ENCODE peak calls at places on chromosomes 5 and 9, in four cellular contexts. One of them, this sample, is unnamed.

GRCh38 chr5:72452515-72453259 is 54.5 kb downstream of the ZNF366 start:
- DNase-seq in endothelial cell of umbilical vein: peak
- DNase-seq in SK-N-SH: no peak
- DNase-seq in HCT116: peak
- DNase-seq in this sample: no peak

GRCh38 chr9:76181020-76181641 is 213.1 kb downstream of the RFK start:
- DNase-seq in HCT116: peak
- DNase-seq in SK-N-SH: no peak
- DNase-seq in endothelial cell of umbilical vein: no peak
- DNase-seq in this sample: no peak

GRCh38 chr9:118029425-118029824 is 325.2 kb downstream of the TLR4 start:
- DNase-seq in HCT116: no peak
- DNase-seq in endothelial cell of umbilical vein: no peak
- DNase-seq in SK-N-SH: no peak
- DNase-seq in this sample: no peak

GRCh38 chr5:147452137-147452838 is 57.6 kb downstream of the DPYSL3 start:
- DNase-seq in HCT116: no peak
- DNase-seq in endothelial cell of umbilical vein: no peak
- DNase-seq in SK-N-SH: peak
- DNase-seq in this sample: no peak

GRCh38 chr5:95066048-95066447 is 218.8 kb downstream of the MCTP1 start:
- DNase-seq in SK-N-SH: no peak
- DNase-seq in HCT116: no peak
- DNase-seq in endothelial cell of umbilical vein: no peak
- DNase-seq in this sample: no peak

GRCh38 chr5:164204338-164204946 is 699.0 kb downstream of the MAT2B start:
- DNase-seq in endothelial cell of umbilical vein: peak
- DNase-seq in HCT116: no peak
- DNase-seq in SK-N-SH: no peak
- DNase-seq in this sample: no peak

GRCh38 chr5:9610344-9610743 is 19.8 kb downstream of the TAS2R1 start:
- DNase-seq in endothelial cell of umbilical vein: no peak
- DNase-seq in HCT116: no peak
- DNase-seq in SK-N-SH: no peak
- DNase-seq in this sample: no peak

GRCh38 chr5:61486476-61486875 is 154.4 kb downstream of the ZSWIM6 start:
- DNase-seq in SK-N-SH: no peak
- DNase-seq in endothelial cell of umbilical vein: no peak
- DNase-seq in HCT116: no peak
- DNase-seq in this sample: no peak

GRCh38 chr5:15807861-15808260 is 307.9 kb downstream of the FBXL7 start:
- DNase-seq in endothelial cell of umbilical vein: peak
- DNase-seq in HCT116: no peak
- DNase-seq in SK-N-SH: peak
- DNase-seq in this sample: no peak

GRCh38 chr5:163342301-163342700 is 95.1 kb upstream of the CCNG1 start:
- DNase-seq in endothelial cell of umbilical vein: no peak
- DNase-seq in HCT116: no peak
- DNase-seq in SK-N-SH: no peak
- DNase-seq in this sample: no peak

GRCh38 chr5:63170496-63170895 is 591.9 kb downstream of the LRRC70 start:
- DNase-seq in SK-N-SH: no peak
- DNase-seq in endothelial cell of umbilical vein: no peak
- DNase-seq in HCT116: no peak
- DNase-seq in this sample: no peak

GRCh38 chr5:151018846-151019245 is 1.5 kb upstream of the GPX3 start:
- DNase-seq in SK-N-SH: no peak
- DNase-seq in HCT116: no peak
- DNase-seq in endothelial cell of umbilical vein: no peak
- DNase-seq in this sample: no peak

GRCh38 chr5:4511996-4512656 is 628.0 kb upstream of the ADAMTS16 start:
- DNase-seq in SK-N-SH: peak
- DNase-seq in HCT116: no peak
- DNase-seq in endothelial cell of umbilical vein: no peak
- DNase-seq in this sample: no peak

GRCh38 chr9:132768932-132769894 is 98.9 kb downstream of the GTF3C4 start:
- DNase-seq in endothelial cell of umbilical vein: peak
- DNase-seq in HCT116: no peak
- DNase-seq in SK-N-SH: peak
- DNase-seq in this sample: no peak

GRCh38 chr9:5002811-5003210 is 17.7 kb downstream of the JAK2 start:
- DNase-seq in SK-N-SH: no peak
- DNase-seq in endothelial cell of umbilical vein: no peak
- DNase-seq in HCT116: no peak
- DNase-seq in this sample: no peak

GRCh38 chr5:36870399-36871040 is 6.0 kb upstream of the NIPBL start:
- DNase-seq in HCT116: peak
- DNase-seq in SK-N-SH: peak
- DNase-seq in endothelial cell of umbilical vein: peak
- DNase-seq in this sample: no peak

GRCh38 chr9:101353683-101354082 is 31.1 kb downstream of the BAAT start:
- DNase-seq in SK-N-SH: no peak
- DNase-seq in HCT116: no peak
- DNase-seq in endothelial cell of umbilical vein: no peak
- DNase-seq in this sample: no peak

GRCh38 chr5:157072508-157072907 is 13.6 kb upstream of the HAVCR1 start:
- DNase-seq in SK-N-SH: no peak
- DNase-seq in endothelial cell of umbilical vein: no peak
- DNase-seq in HCT116: peak
- DNase-seq in this sample: no peak

GRCh38 chr5:126394211-126394828 is 28.9 kb upstream of the GRAMD2B start:
- DNase-seq in endothelial cell of umbilical vein: no peak
- DNase-seq in HCT116: no peak
- DNase-seq in SK-N-SH: no peak
- DNase-seq in this sample: no peak

GRCh38 chr9:37944671-37945481 is 40.9 kb upstream of the SLC25A51 start:
- DNase-seq in HCT116: no peak
- DNase-seq in SK-N-SH: no peak
- DNase-seq in endothelial cell of umbilical vein: no peak
- DNase-seq in this sample: no peak

GRCh38 chr5:81391-82021 is 10.5 kb upstream of the PLEKHG4B start:
- DNase-seq in HCT116: no peak
- DNase-seq in endothelial cell of umbilical vein: no peak
- DNase-seq in SK-N-SH: no peak
- DNase-seq in this sample: no peak

GRCh38 chr9:21579209-21579608 is 97.1 kb upstream of the IFNE start:
- DNase-seq in HCT116: no peak
- DNase-seq in SK-N-SH: no peak
- DNase-seq in endothelial cell of umbilical vein: no peak
- DNase-seq in this sample: no peak
- H3K9ac ChIP-seq in HCT116: peak
- H3K9ac ChIP-seq in SK-N-SH: no peak
- H3K9ac ChIP-seq in endothelial cell of umbilical vein: no peak
- H3K9ac ChIP-seq in this sample: no peak

GRCh38 chr5:139277171-139277570 is 16.4 kb upstream of the MATR3 start:
- DNase-seq in HCT116: no peak
- DNase-seq in endothelial cell of umbilical vein: peak
- DNase-seq in SK-N-SH: no peak
- DNase-seq in this sample: no peak
- H3K4me3 ChIP-seq in HCT116: no peak
- H3K4me3 ChIP-seq in endothelial cell of umbilical vein: no peak
- H3K4me3 ChIP-seq in SK-N-SH: no peak
- H3K4me3 ChIP-seq in this sample: peak

GRCh38 chr5:59125961-59126360 is 543.1 kb downstream of the RAB3C start:
- DNase-seq in SK-N-SH: no peak
- DNase-seq in HCT116: no peak
- DNase-seq in endothelial cell of umbilical vein: no peak
- DNase-seq in this sample: no peak

GRCh38 chr5:59123595-59124561 is 541.0 kb downstream of the RAB3C start:
- DNase-seq in endothelial cell of umbilical vein: no peak
- DNase-seq in HCT116: no peak
- DNase-seq in SK-N-SH: no peak
- DNase-seq in this sample: no peak

GRCh38 chr5:59128646-59129290 is 545.9 kb downstream of the RAB3C start:
- DNase-seq in endothelial cell of umbilical vein: no peak
- DNase-seq in SK-N-SH: no peak
- DNase-seq in HCT116: no peak
- DNase-seq in this sample: no peak

GRCh38 chr5:59126665-59127354 is 543.9 kb downstream of the RAB3C start:
- DNase-seq in endothelial cell of umbilical vein: peak
- DNase-seq in HCT116: no peak
- DNase-seq in SK-N-SH: no peak
- DNase-seq in this sample: peak

DNA sequence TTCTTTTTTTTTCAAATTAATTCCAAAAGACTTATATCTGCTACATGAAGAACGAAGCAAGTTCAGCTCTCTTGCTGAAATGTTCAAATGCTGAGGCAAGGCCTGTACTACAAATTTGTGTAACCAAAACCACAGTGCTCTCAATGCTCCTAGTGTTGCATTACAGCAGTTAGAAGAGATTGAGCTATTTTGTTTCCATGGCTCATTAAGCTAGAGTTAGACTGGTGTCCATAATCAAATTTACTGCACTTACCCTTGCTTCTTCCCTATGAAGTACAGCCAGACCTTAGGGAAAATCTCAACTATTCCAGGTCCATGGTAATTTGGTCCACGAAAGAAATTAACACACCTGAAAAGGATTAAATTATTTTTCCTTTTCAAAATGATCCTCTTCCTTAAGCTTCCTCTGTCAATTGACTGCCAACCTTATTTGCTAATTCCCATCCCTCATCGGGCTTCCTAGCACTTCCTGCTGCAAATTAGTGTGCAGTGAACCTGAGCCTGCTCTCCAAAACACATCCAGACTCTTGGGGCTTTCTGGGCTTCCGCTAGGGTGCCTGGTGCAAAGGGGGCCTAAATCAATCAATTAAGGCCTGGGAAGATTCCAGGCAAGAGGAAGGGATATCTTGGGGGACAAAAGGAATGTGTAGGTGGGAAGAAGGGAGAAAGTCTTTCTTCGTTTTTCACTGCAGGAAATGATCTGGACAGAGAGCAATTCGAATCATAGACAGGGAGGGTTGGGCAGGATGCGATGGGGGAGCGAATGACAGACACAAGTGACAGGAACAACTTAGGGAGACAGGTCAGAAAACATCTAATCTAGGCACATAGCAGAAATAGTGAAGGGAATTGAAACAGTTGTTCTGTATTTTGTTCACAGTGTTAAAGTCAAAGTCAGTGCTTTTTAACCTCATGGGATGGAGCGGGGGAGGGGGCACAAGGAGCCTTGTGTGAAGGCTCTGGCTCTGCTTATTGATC is 542.4 kb downstream of the RAB3C start:
- DNase-seq in HCT116: no peak
- DNase-seq in SK-N-SH: no peak
- DNase-seq in endothelial cell of umbilical vein: no peak
- DNase-seq in this sample: peak
- TF ChIP-seq POLR2AphosphoS5 in HCT116: no peak
- TF ChIP-seq POLR2AphosphoS5 in SK-N-SH: no peak
- TF ChIP-seq POLR2AphosphoS5 in endothelial cell of umbilical vein: no peak
- TF ChIP-seq POLR2AphosphoS5 in this sample: no peak

GRCh38 chr5:154479160-154479943 is 1.3 kb upstream of the HAND1 start:
- DNase-seq in endothelial cell of umbilical vein: no peak
- DNase-seq in SK-N-SH: no peak
- DNase-seq in HCT116: no peak
- DNase-seq in this sample: no peak
- H3K9ac ChIP-seq in endothelial cell of umbilical vein: no peak
- H3K9ac ChIP-seq in SK-N-SH: no peak
- H3K9ac ChIP-seq in HCT116: no peak
- H3K9ac ChIP-seq in this sample: peak

GRCh38 chr9:109780453-109781033 is 545 bp downstream of the PALM2AKAP2 start:
- DNase-seq in endothelial cell of umbilical vein: no peak
- DNase-seq in SK-N-SH: no peak
- DNase-seq in HCT116: no peak
- DNase-seq in this sample: no peak
- H3K4me3 ChIP-seq in endothelial cell of umbilical vein: no peak
- H3K4me3 ChIP-seq in SK-N-SH: peak
- H3K4me3 ChIP-seq in HCT116: no peak
- H3K4me3 ChIP-seq in this sample: peak

This sample was measured in SK-N-MC.